ENCODE peak calls at places on chromosomes 3 and 15, in eight cellular contexts. C is IMR-90, J is sigmoid colon, X is A549, U is ovary, B is heart left ventricle, K is GM12892, E is H1. D is an unnamed sample.

GRCh38 chr3:161066926-161067325 is 38.2 kb downstream of the B3GALNT1 start:
- DNase-seq in C (no peak), J (no peak), X (no peak), U (no peak), B (no peak), K (no peak), E (no peak), D (no peak)

GRCh38 chr3:41974223-41974622 is 12.3 kb upstream of the ULK4 start:
- DNase-seq in C (no peak), J (no peak), X (no peak), U (no peak), B (no peak), K (no peak), E (no peak), D (no peak)

GRCh38 chr3:62073038-62073437 is 300.3 kb downstream of the FEZF2 start:
- DNase-seq in C (peak), J (no peak), X (no peak), U (no peak), B (no peak), K (no peak), E (no peak), D (no peak)

GRCh38 chr15:57382222-57382621 is 5.9 kb downstream of the CGNL1 start:
- DNase-seq in C (no peak), J (no peak), X (no peak), U (no peak), B (no peak), K (no peak), E (no peak), D (no peak)

GRCh38 chr15:35055416-35056105 is 29.5 kb downstream of the NANOGP8 start:
- DNase-seq in C (no peak), J (no peak), X (no peak), U (no peak), B (no peak), K (no peak), E (no peak), D (no peak)

GRCh38 chr15:80974914-80975313 is 14.7 kb downstream of the MESD start:
- DNase-seq in C (no peak), J (no peak), X (no peak), U (no peak), B (no peak), K (no peak), E (no peak), D (no peak)

GRCh38 chr15:64224508-64224907 is 61.7 kb upstream of the PPIB start:
- DNase-seq in C (peak), J (peak), X (no peak), U (no peak), B (peak), K (no peak), E (no peak), D (no peak)

GRCh38 chr15:96947830-96948229 is 617.3 kb downstream of the NR2F2 start:
- DNase-seq in C (no peak), J (no peak), X (no peak), U (no peak), B (no peak), K (no peak), E (peak), D (no peak)

GRCh38 chr3:143576568-143577270 is 271.5 kb downstream of the SLC9A9 start:
- DNase-seq in C (no peak), J (no peak), X (no peak), U (no peak), B (no peak), K (no peak), E (no peak), D (no peak)

GRCh38 chr15:79067969-79068368 is 22.6 kb downstream of the RASGRF1 start:
- DNase-seq in C (no peak), J (peak), X (no peak), U (no peak), B (no peak), K (no peak), E (no peak), D (no peak)

GRCh38 chr3:31980530-31981205 is 394 bp downstream of the OSBPL10 start:
- DNase-seq in C (peak), J (peak), X (peak), U (peak), B (peak), K (peak), E (peak), D (peak)

GRCh38 chr3:138469869-138470268 is 35.5 kb downstream of the ESYT3 start:
- DNase-seq in C (no peak), J (no peak), X (no peak), U (no peak), B (no peak), K (no peak), E (peak), D (no peak)

GRCh38 chr3:181752202-181752671 is 40.5 kb downstream of the SOX2 start:
- DNase-seq in C (no peak), J (no peak), X (no peak), U (no peak), B (no peak), K (no peak), E (no peak), D (no peak)

GRCh38 chr3:195587406-195587805 is 3.7 kb upstream of the APOD start:
- DNase-seq in C (no peak), J (no peak), X (no peak), U (no peak), B (no peak), K (no peak), E (no peak), D (no peak)

GRCh38 chr3:52268036-52268435 is 10.4 kb downstream of the WDR82 start:
- DNase-seq in C (no peak), J (no peak), X (no peak), U (no peak), B (no peak), K (no peak), E (no peak), D (no peak)

GRCh38 chr3:69107841-69108240 is 14.6 kb downstream of the LMOD3 start:
- DNase-seq in C (no peak), J (no peak), X (no peak), U (no peak), B (no peak), K (no peak), E (no peak), D (no peak)

GRCh38 chr3:13715167-13715954 is 164.5 kb downstream of the WNT7A start:
- DNase-seq in C (no peak), J (peak), X (no peak), U (peak), B (peak), K (no peak), E (peak), D (no peak)

GRCh38 chr3:13013994-13014754 is 59.1 kb downstream of the IQSEC1 start:
- DNase-seq in C (no peak), J (peak), X (no peak), U (no peak), B (no peak), K (no peak), E (no peak), D (no peak)

GRCh38 chr15:89382288-89382687 is 47.7 kb upstream of the POLG start:
- DNase-seq in C (no peak), J (no peak), X (no peak), U (no peak), B (no peak), K (no peak), E (no peak), D (no peak)

GRCh38 chr3:11668243-11669232 is 24.8 kb upstream of the VGLL4 start:
- DNase-seq in C (peak), J (no peak), X (no peak), U (no peak), B (no peak), K (no peak), E (peak), D (peak)

GRCh38 chr3:20015525-20015924 is 3.5 kb upstream of the PP2D1 start:
- DNase-seq in C (no peak), J (no peak), X (no peak), U (no peak), B (no peak), K (no peak), E (no peak), D (no peak)

GRCh38 chr3:185629554-185630181 is 43.6 kb downstream of the SENP2 start:
- DNase-seq in C (peak), J (no peak), X (no peak), U (no peak), B (no peak), K (no peak), E (no peak), D (no peak)

GRCh38 chr15:40694706-40695468 is at the start of gene RAD51:
- DNase-seq in C (peak), J (peak), X (peak), U (peak), B (peak), K (peak), E (peak), D (peak)

GRCh38 chr3:78277793-78278192 is 1237.9 kb downstream of the ROBO2 start:
- DNase-seq in C (no peak), J (no peak), X (no peak), U (no peak), B (no peak), K (no peak), E (no peak), D (no peak)

GRCh38 chr15:36252117-36252711 is 327.2 kb upstream of the CDIN1 start:
- DNase-seq in C (no peak), J (no peak), X (no peak), U (no peak), B (no peak), K (no peak), E (no peak), D (no peak)

GRCh38 chr3:104460477-104461406 is 906.0 kb upstream of the ALCAM start:
- DNase-seq in C (peak), J (no peak), X (no peak), U (no peak), B (no peak), K (no peak), E (no peak), D (no peak)

GRCh38 chr15:36897834-36898233 is 202.5 kb downstream of the MEIS2 start:
- DNase-seq in C (no peak), J (no peak), X (no peak), U (no peak), B (no peak), K (no peak), E (no peak), D (no peak)

GRCh38 chr3:47636921-47637320 is 58.3 kb upstream of the CSPG5 start:
- DNase-seq in C (no peak), J (no peak), X (no peak), U (no peak), B (no peak), K (no peak), E (no peak), D (no peak)

GRCh38 chr3:159732172-159733111 is 256.2 kb upstream of the IL12A start:
- DNase-seq in C (peak), J (no peak), X (peak), U (no peak), B (no peak), K (no peak), E (peak), D (no peak)

GRCh38 chr15:77456746-77457618 is 36.3 kb downstream of the HMG20A start:
- DNase-seq in C (peak), J (no peak), X (no peak), U (no peak), B (no peak), K (no peak), E (no peak), D (no peak)

GRCh38 chr3:190456779-190457178 is 7.1 kb upstream of the TMEM207 start:
- DNase-seq in C (no peak), J (no peak), X (no peak), U (no peak), B (no peak), K (no peak), E (no peak), D (no peak)

GRCh38 chr3:47380026-47380600 is 708 bp upstream of the PTPN23 start:
- DNase-seq in C (no peak), J (no peak), X (no peak), U (no peak), B (no peak), K (no peak), E (no peak), D (no peak)

GRCh38 chr3:192022412-192022811 is 561.4 kb downstream of the PYDC2 start:
- DNase-seq in C (no peak), J (no peak), X (no peak), U (no peak), B (no peak), K (no peak), E (no peak), D (no peak)

GRCh38 chr3:52752045-52752660 is 18.6 kb downstream of the NEK4 start:
- DNase-seq in C (peak), J (no peak), X (no peak), U (no peak), B (no peak), K (no peak), E (no peak), D (no peak)

GRCh38 chr3:134353171-134353825 is 20.9 kb downstream of the AMOTL2 start:
- DNase-seq in C (no peak), J (peak), X (no peak), U (no peak), B (no peak), K (no peak), E (no peak), D (no peak)

GRCh38 chr3:134354612-134355275 is 19.5 kb downstream of the AMOTL2 start:
- DNase-seq in C (no peak), J (peak), X (no peak), U (no peak), B (no peak), K (no peak), E (no peak), D (no peak)

GRCh38 chr3:134352031-134352671 is 22.1 kb downstream of the AMOTL2 start:
- DNase-seq in C (no peak), J (peak), X (no peak), U (no peak), B (no peak), K (no peak), E (no peak), D (no peak)

GRCh38 chr3:134355416-134355815 is 18.8 kb downstream of the AMOTL2 start:
- DNase-seq in C (no peak), J (peak), X (no peak), U (no peak), B (no peak), K (no peak), E (no peak), D (no peak)

DNA sequence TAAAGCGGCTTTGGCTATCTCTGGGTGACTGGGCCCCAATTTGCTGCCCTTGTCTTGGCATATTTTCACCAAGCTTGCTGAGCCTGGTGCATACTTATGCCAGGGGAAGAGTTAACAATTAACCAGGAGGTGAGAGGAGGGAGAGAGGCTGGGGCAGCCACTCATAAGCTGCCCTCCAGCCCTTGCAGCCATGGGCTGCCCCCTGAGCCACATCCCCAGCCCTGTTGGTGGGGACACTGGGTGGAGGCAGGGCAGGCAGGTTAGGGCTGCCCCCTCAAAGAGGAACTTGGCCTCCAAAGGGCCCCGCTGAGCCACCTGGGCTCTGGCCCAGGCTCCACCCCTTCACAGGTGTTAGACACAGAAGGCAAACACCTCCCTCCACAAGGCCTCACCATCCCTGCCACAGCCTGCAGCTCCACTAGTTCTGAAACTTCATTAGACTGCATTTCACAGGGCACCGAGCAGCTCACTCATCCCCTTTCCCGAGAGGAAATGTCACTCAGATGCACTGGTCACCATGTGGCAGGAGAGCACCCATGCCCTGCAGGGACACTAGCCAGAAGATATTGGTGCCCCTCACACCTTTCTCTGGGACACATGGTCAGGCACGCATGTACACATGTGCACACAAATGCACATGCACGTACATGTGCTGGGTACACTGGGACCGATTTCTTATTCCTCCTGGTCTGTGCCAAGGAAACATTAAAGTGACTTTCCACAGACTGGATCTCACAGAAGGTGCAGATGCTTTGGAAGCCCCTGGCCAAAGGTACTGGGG is 20.2 kb downstream of the AMOTL2 start:
- DNase-seq in C (no peak), J (peak), X (no peak), U (no peak), B (no peak), K (no peak), E (no peak), D (no peak)
- TF ChIP-seq POLR2A in C (peak), J (no peak), X (no peak), U (no peak), B (no peak), K (no peak), E (no peak), D (no peak)

GRCh38 chr3:49165771-49166751 is at the start of gene CCDC71:
- DNase-seq in C (peak), J (peak), X (peak), U (peak), B (peak), K (peak), E (peak), D (peak)
- TF ChIP-seq POLR2A in C (peak), J (no peak), X (peak), U (peak), B (no peak), K (peak), E (no peak), D (peak)

GRCh38 chr3:136989781-136990524 is 32.2 kb downstream of the IL20RB start:
- DNase-seq in C (no peak), J (no peak), X (no peak), U (no peak), B (no peak), K (no peak), E (no peak), D (no peak)

GRCh38 chr3:136995652-136996051 is 37.9 kb downstream of the IL20RB start:
- DNase-seq in C (no peak), J (no peak), X (no peak), U (no peak), B (no peak), K (no peak), E (no peak), D (no peak)

GRCh38 chr3:136992091-136992490 is 34.3 kb downstream of the IL20RB start:
- DNase-seq in C (no peak), J (no peak), X (no peak), U (no peak), B (no peak), K (no peak), E (no peak), D (no peak)

GRCh38 chr3:136990826-136991225 is 33.0 kb downstream of the IL20RB start:
- DNase-seq in C (no peak), J (no peak), X (no peak), U (no peak), B (no peak), K (no peak), E (no peak), D (no peak)

GRCh38 chr3:136994772-136995516 is 37.2 kb downstream of the IL20RB start:
- DNase-seq in C (peak), J (peak), X (no peak), U (peak), B (peak), K (no peak), E (no peak), D (no peak)
- TF ChIP-seq POLR2A in C (no peak), J (no peak), X (no peak), U (no peak), B (no peak), K (no peak), E (no peak), D (no peak)

DNA sequence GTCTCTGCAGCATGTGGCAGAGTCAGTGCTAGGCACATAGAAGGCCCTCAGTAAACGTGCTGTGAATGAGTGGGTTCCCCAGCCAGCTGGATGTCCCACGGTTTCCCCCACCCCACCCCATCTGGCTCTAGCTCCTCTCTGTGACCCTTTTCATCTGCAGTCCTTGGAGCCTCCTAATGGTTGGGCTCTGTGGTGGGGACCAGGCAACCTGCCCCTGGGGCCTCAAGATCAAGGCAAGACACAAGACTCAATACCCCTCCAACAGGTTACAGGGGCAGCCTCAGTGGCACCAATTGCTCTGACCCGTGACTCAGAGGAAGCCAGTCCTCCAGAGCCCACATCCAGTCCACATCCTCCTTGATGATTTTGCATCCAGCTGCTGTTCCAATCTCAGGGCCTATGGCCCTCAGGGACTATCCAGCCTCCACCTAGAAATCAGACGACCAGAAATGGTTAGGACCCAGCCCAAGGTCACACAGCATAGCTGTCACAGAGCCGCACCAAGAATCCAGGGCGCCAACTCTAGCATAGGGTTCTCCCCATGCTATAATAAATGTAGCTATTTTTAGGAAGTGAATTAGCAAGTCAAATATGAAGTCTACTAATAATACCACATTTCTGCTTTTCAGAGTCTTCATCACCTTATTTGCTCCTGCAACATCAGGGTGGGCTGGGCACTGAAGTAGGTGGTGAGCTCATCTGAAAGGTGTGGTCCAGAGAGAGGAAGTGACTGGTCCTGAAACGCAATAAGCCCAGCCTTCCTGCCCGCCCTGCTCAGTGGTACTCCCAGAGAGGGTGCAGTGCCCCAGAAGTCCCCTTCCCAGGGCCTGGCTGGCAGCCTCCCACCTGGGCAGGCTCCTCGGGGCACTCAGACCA is 17.4 kb upstream of the CYP11A1 start:
- DNase-seq in C (no peak), J (no peak), X (no peak), U (no peak), B (peak), K (peak), E (no peak), D (peak)
- TF ChIP-seq POLR2A in C (no peak), J (no peak), X (no peak), U (no peak), B (no peak), K (peak), E (no peak), D (no peak)

D was measured in H54.